ENCODE peak calls at places on chromosomes 12 and 14, in eight cellular contexts. J is transverse colon, K is sciatic nerve, A is LoVo, Z is GDM1, N is NCI-H2081 treated with DMSO at 0.1 percent for 48 hours, F is astrocyte of the spinal cord, P is NCI-H1930. M is an unnamed sample.

GRCh38 chr12:39935275-39935674 is 170.6 kb downstream of the SLC2A13 start:
- DNase-seq in J (no peak), N (no peak), K (no peak), P (no peak), Z (no peak), A (no peak), F (peak), M (no peak)

GRCh38 chr14:50783542-50783941 is 47.4 kb downstream of the NIN start:
- DNase-seq in F (no peak), J (no peak), N (no peak), A (no peak), K (no peak), Z (no peak), P (no peak), M (no peak)

GRCh38 chr12:47651368-47652254 is 54.2 kb downstream of the RPAP3 start:
- DNase-seq in A (peak), F (peak), K (peak), J (peak), N (peak), Z (peak), P (peak), M (peak)

GRCh38 chr12:12560587-12561304 is 1.9 kb downstream of the DUSP16 start:
- DNase-seq in A (peak), J (peak), K (no peak), N (no peak), Z (no peak), F (peak), P (no peak), M (peak)

GRCh38 chr14:28767239-28767850 is 758 bp downstream of the FOXG1 start:
- DNase-seq in Z (no peak), P (no peak), J (no peak), F (no peak), K (no peak), A (no peak), N (no peak), M (no peak)

GRCh38 chr14:64035143-64035542 is 182.3 kb downstream of the SYNE2 start:
- DNase-seq in Z (no peak), A (no peak), N (no peak), K (no peak), J (no peak), P (no peak), F (peak), M (no peak)

GRCh38 chr14:88986146-88986841 is 161.8 kb downstream of the TTC8 start:
- DNase-seq in N (no peak), J (no peak), A (peak), F (peak), K (no peak), P (no peak), Z (no peak), M (no peak)

GRCh38 chr14:34461334-34462131 is 507 bp downstream of the SPTSSA start:
- DNase-seq in N (peak), F (peak), P (peak), A (peak), K (peak), Z (peak), J (peak), M (peak)

GRCh38 chr14:105844810-105845724 is 318.7 kb downstream of the TMEM121 start:
- DNase-seq in P (no peak), N (no peak), F (no peak), J (no peak), A (no peak), Z (no peak), K (peak), M (peak)

GRCh38 chr14:24941719-24942118 is 108.2 kb downstream of the STXBP6 start:
- DNase-seq in Z (no peak), P (peak), N (peak), A (no peak), F (no peak), J (peak), K (no peak), M (no peak)

GRCh38 chr14:75960219-75960618 is 21.6 kb downstream of the TGFB3 start:
- DNase-seq in Z (no peak), A (no peak), N (no peak), K (no peak), P (no peak), F (no peak), J (no peak), M (no peak)

GRCh38 chr12:118094039-118094438 is 9.8 kb downstream of the VSIG10 start:
- DNase-seq in P (no peak), Z (no peak), A (no peak), J (no peak), K (no peak), F (no peak), N (no peak), M (no peak)

GRCh38 chr14:50835280-50835679 is 4.3 kb upstream of the NIN start:
- DNase-seq in N (no peak), P (no peak), J (no peak), F (no peak), K (no peak), A (no peak), Z (no peak), M (no peak)

GRCh38 chr12:117189725-117190209 is 503 bp downstream of the FBXO21 start:
- DNase-seq in N (no peak), A (no peak), J (peak), Z (no peak), F (peak), P (no peak), K (no peak), M (peak)

GRCh38 chr12:48777501-48778400 is 11.1 kb downstream of the ADCY6 start:
- DNase-seq in N (no peak), Z (no peak), J (no peak), F (no peak), K (no peak), P (no peak), A (no peak), M (no peak)

GRCh38 chr12:115481141-115481540 is 796.4 kb downstream of the MED13L start:
- DNase-seq in K (no peak), N (no peak), A (no peak), P (no peak), Z (no peak), F (no peak), J (no peak), M (no peak)

GRCh38 chr14:77036484-77037337 is 8.2 kb upstream of the IRF2BPL start:
- DNase-seq in F (no peak), Z (no peak), J (no peak), A (no peak), P (no peak), N (no peak), K (no peak), M (no peak)

GRCh38 chr14:33676135-33676566 is 274.7 kb downstream of the EGLN3 start:
- DNase-seq in A (peak), P (peak), Z (no peak), F (peak), N (peak), K (peak), J (peak), M (no peak)

GRCh38 chr12:49863946-49864816 is 21.3 kb upstream of the BCDIN3D start:
- DNase-seq in Z (no peak), P (no peak), N (no peak), F (no peak), A (no peak), K (no peak), J (no peak), M (no peak)

GRCh38 chr12:42143401-42144173 is 1.1 kb downstream of the GXYLT1 start:
- DNase-seq in Z (no peak), J (no peak), N (no peak), P (no peak), F (peak), K (no peak), A (peak), M (no peak)

GRCh38 chr14:90521121-90521929 is 124.5 kb downstream of the CALM1 start:
- DNase-seq in J (no peak), N (no peak), P (no peak), K (no peak), Z (no peak), A (no peak), F (peak), M (peak)

GRCh38 chr12:39161686-39162085 is 256.3 kb upstream of the CPNE8 start:
- DNase-seq in Z (no peak), J (no peak), A (no peak), K (no peak), N (no peak), P (no peak), F (no peak), M (no peak)

GRCh38 chr14:77324816-77325745 is 4.2 kb downstream of the GSTZ1 start:
- DNase-seq in K (no peak), A (no peak), J (no peak), F (no peak), P (no peak), N (no peak), Z (no peak), M (no peak)

GRCh38 chr12:48979602-48980388 is 1.7 kb downstream of the WNT1 start:
- DNase-seq in J (peak), A (no peak), F (no peak), Z (no peak), P (no peak), N (no peak), K (no peak), M (no peak)

GRCh38 chr12:26205298-26205697 is 9.9 kb downstream of the SSPN start:
- DNase-seq in K (no peak), Z (no peak), F (no peak), P (no peak), N (no peak), J (no peak), A (no peak), M (no peak)

GRCh38 chr14:68520637-68521556 is 272.0 kb downstream of the ZFP36L1 start:
- DNase-seq in N (no peak), Z (no peak), A (peak), P (no peak), J (peak), F (no peak), K (no peak), M (peak)

GRCh38 chr12:14395059-14395778 is 29.7 kb downstream of the ATF7IP start:
- DNase-seq in Z (no peak), J (no peak), P (no peak), A (no peak), F (no peak), N (no peak), K (no peak), M (no peak)

GRCh38 chr12:130425698-130426245 is 88.1 kb downstream of the PIWIL1 start:
- DNase-seq in Z (no peak), N (no peak), A (no peak), F (no peak), P (no peak), J (peak), K (no peak), M (no peak)

GRCh38 chr12:101455685-101456084 is 19.5 kb upstream of the SPIC start:
- DNase-seq in N (no peak), J (no peak), P (no peak), Z (no peak), K (no peak), F (no peak), A (no peak), M (no peak)